ENCODE peak calls at places on chromosomes 13 and 19, in ten cellular contexts. One of them, this sample, is unnamed.
A peak's percentile ranks its signal among the peaks of the same experiment; 100 is the strongest.

GRCh38 chr19:18029617-18030338 is 21.8 kb downstream of the ARRDC2 start:
- DNase-seq in NCI-H510A treated with DMSO at 0.1 percent for 48 hours: peak; percentile 88
- DNase-seq in T-helper 2 cell: no peak
- DNase-seq in hypothalamus: no peak
- DNase-seq in activated naive CD8-positive, alpha-beta T cell treated with anti-CD3 and anti-CD28 coated beads for 36 hours: no peak
- DNase-seq in foreskin fibroblast: no peak
- DNase-seq in T1000: no peak
- DNase-seq in GDM1: no peak
- DNase-seq in fibroblast of the aortic adventitia: no peak
- DNase-seq in tibial nerve: no peak
- DNase-seq in this sample: peak; percentile 56

GRCh38 chr13:73303858-73304257 is 245.1 kb downstream of the KLF5 start:
- DNase-seq in NCI-H510A treated with DMSO at 0.1 percent for 48 hours: no peak
- DNase-seq in T-helper 2 cell: no peak
- DNase-seq in hypothalamus: no peak
- DNase-seq in activated naive CD8-positive, alpha-beta T cell treated with anti-CD3 and anti-CD28 coated beads for 36 hours: no peak
- DNase-seq in foreskin fibroblast: no peak
- DNase-seq in T1000: no peak
- DNase-seq in GDM1: no peak
- DNase-seq in fibroblast of the aortic adventitia: no peak
- DNase-seq in tibial nerve: no peak
- DNase-seq in this sample: no peak

GRCh38 chr13:27338816-27339215 is 68.2 kb downstream of the RASL11A start:
- DNase-seq in NCI-H510A treated with DMSO at 0.1 percent for 48 hours: no peak
- DNase-seq in T-helper 2 cell: no peak
- DNase-seq in hypothalamus: no peak
- DNase-seq in activated naive CD8-positive, alpha-beta T cell treated with anti-CD3 and anti-CD28 coated beads for 36 hours: no peak
- DNase-seq in foreskin fibroblast: no peak
- DNase-seq in T1000: no peak
- DNase-seq in GDM1: no peak
- DNase-seq in fibroblast of the aortic adventitia: no peak
- DNase-seq in tibial nerve: no peak
- DNase-seq in this sample: no peak

GRCh38 chr13:38008636-38009035 is 139.1 kb upstream of the TRPC4 start:
- DNase-seq in NCI-H510A treated with DMSO at 0.1 percent for 48 hours: peak; percentile 19
- DNase-seq in T-helper 2 cell: no peak
- DNase-seq in hypothalamus: no peak
- DNase-seq in activated naive CD8-positive, alpha-beta T cell treated with anti-CD3 and anti-CD28 coated beads for 36 hours: no peak
- DNase-seq in foreskin fibroblast: no peak
- DNase-seq in T1000: no peak
- DNase-seq in GDM1: no peak
- DNase-seq in fibroblast of the aortic adventitia: no peak
- DNase-seq in tibial nerve: peak; percentile 23
- DNase-seq in this sample: no peak

GRCh38 chr13:24511019-24511823 is 1.4 kb downstream of the PARP4 start:
- DNase-seq in NCI-H510A treated with DMSO at 0.1 percent for 48 hours: peak; percentile 23
- DNase-seq in T-helper 2 cell: peak; percentile 13
- DNase-seq in hypothalamus: peak; percentile 2
- DNase-seq in activated naive CD8-positive, alpha-beta T cell treated with anti-CD3 and anti-CD28 coated beads for 36 hours: peak; percentile 83
- DNase-seq in foreskin fibroblast: peak; percentile 80
- DNase-seq in T1000: no peak
- DNase-seq in GDM1: peak; percentile 44
- DNase-seq in fibroblast of the aortic adventitia: peak; percentile 78
- DNase-seq in tibial nerve: peak; percentile 26
- DNase-seq in this sample: no peak

GRCh38 chr19:40279120-40279551 is 6.0 kb downstream of the AKT2 start:
- DNase-seq in NCI-H510A treated with DMSO at 0.1 percent for 48 hours: no peak
- DNase-seq in T-helper 2 cell: no peak
- DNase-seq in hypothalamus: no peak
- DNase-seq in activated naive CD8-positive, alpha-beta T cell treated with anti-CD3 and anti-CD28 coated beads for 36 hours: no peak
- DNase-seq in foreskin fibroblast: peak; percentile 65
- DNase-seq in T1000: no peak
- DNase-seq in GDM1: no peak
- DNase-seq in fibroblast of the aortic adventitia: peak; percentile 79
- DNase-seq in tibial nerve: peak; percentile 50
- DNase-seq in this sample: no peak

GRCh38 chr19:15437355-15438123 is 12.2 kb downstream of the WIZ start:
- DNase-seq in NCI-H510A treated with DMSO at 0.1 percent for 48 hours: no peak
- DNase-seq in T-helper 2 cell: no peak
- DNase-seq in hypothalamus: no peak
- DNase-seq in activated naive CD8-positive, alpha-beta T cell treated with anti-CD3 and anti-CD28 coated beads for 36 hours: no peak
- DNase-seq in foreskin fibroblast: peak; percentile 29
- DNase-seq in T1000: no peak
- DNase-seq in GDM1: no peak
- DNase-seq in fibroblast of the aortic adventitia: peak; percentile 88
- DNase-seq in tibial nerve: no peak
- DNase-seq in this sample: no peak

GRCh38 chr13:27211271-27211670 is 39.7 kb upstream of the USP12 start:
- DNase-seq in NCI-H510A treated with DMSO at 0.1 percent for 48 hours: no peak
- DNase-seq in T-helper 2 cell: no peak
- DNase-seq in hypothalamus: no peak
- DNase-seq in activated naive CD8-positive, alpha-beta T cell treated with anti-CD3 and anti-CD28 coated beads for 36 hours: no peak
- DNase-seq in foreskin fibroblast: no peak
- DNase-seq in T1000: no peak
- DNase-seq in GDM1: no peak
- DNase-seq in fibroblast of the aortic adventitia: no peak
- DNase-seq in tibial nerve: no peak
- DNase-seq in this sample: no peak